ENCODE peak calls at places on chromosomes 1 and 21, in six cellular contexts. H is pancreas, R is dorsolateral prefrontal cortex, M is fibroblast of mammary gland, G is HL-60, W is lower leg skin. I is an unnamed sample.

GRCh38 chr21:22120616-22121266 is 1122.5 kb downstream of the NCAM2 start:
- DNase-seq in H (no peak), R (no peak), M (peak), G (peak), W (no peak), I (no peak)

GRCh38 chr1:10721381-10722321 is 74.8 kb downstream of the CASZ1 start:
- DNase-seq in H (no peak), R (no peak), M (no peak), G (no peak), W (no peak), I (no peak)

GRCh38 chr21:42263591-42264131 is 44.7 kb downstream of the ABCG1 start:
- DNase-seq in H (no peak), R (no peak), M (no peak), G (peak), W (peak), I (no peak)

GRCh38 chr1:35646043-35646442 is 4.7 kb upstream of the PSMB2 start:
- DNase-seq in H (no peak), R (no peak), M (peak), G (no peak), W (no peak), I (no peak)

GRCh38 chr1:3732747-3733602 is 19.3 kb upstream of the CCDC27 start:
- DNase-seq in H (no peak), R (no peak), M (peak), G (no peak), W (no peak), I (no peak)

GRCh38 chr1:185996211-185996610 is 262.0 kb downstream of the HMCN1 start:
- DNase-seq in H (no peak), R (no peak), M (peak), G (no peak), W (peak), I (peak)

GRCh38 chr1:186188004-186188539 is 187.0 kb downstream of the TPR start:
- DNase-seq in H (no peak), R (no peak), M (peak), G (no peak), W (no peak), I (peak)

GRCh38 chr1:37948160-37948559 is 1.3 kb upstream of the INPP5B start:
- DNase-seq in H (no peak), R (no peak), M (no peak), G (no peak), W (no peak), I (no peak)

GRCh38 chr1:212990276-212990675 is 25.4 kb downstream of the ANGEL2 start:
- DNase-seq in H (no peak), R (no peak), M (no peak), G (no peak), W (no peak), I (no peak)

GRCh38 chr1:220430059-220430458 is 97.9 kb upstream of the MARK1 start:
- DNase-seq in H (no peak), R (no peak), M (no peak), G (no peak), W (no peak), I (no peak)

GRCh38 chr1:36769886-36770830 is 264.2 kb downstream of the GRIK3 start:
- DNase-seq in H (no peak), R (no peak), M (no peak), G (no peak), W (no peak), I (no peak)
- H3K4me3 ChIP-seq in H (no peak), R (no peak), M (no peak), G (no peak), W (no peak), I (no peak)

DNA sequence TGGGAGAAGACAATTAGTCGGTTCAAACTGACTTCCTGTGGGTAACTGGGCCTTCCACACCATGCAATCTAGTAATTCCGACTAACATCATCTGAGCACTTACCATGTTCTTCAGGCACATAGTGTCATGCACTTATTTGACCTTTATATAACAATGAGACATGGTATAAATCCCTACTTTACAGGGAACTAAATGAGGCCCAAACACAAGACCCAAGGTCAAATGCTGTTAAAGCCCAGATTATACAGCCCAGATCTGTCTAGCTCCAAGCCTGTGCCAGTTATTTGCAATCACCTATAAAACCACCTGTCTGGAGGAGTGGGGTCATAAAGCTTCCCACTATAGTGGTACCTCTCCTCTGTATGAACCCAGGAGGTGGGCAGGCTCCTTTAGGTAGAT is 40.8 kb downstream of the JAK1 start:
- DNase-seq in H (no peak), R (no peak), M (no peak), G (no peak), W (no peak), I (no peak)
- H3K4me3 ChIP-seq in H (no peak), R (no peak), M (no peak), G (no peak), W (no peak), I (no peak)

GRCh38 chr21:35566874-35567273 is 493.5 kb downstream of the SETD4 start:
- DNase-seq in H (no peak), R (no peak), M (no peak), G (no peak), W (no peak), I (no peak)

GRCh38 chr21:35562876-35563275 is 497.4 kb downstream of the SETD4 start:
- DNase-seq in H (no peak), R (no peak), M (peak), G (no peak), W (no peak), I (no peak)

GRCh38 chr21:35561076-35561475 is 499.2 kb downstream of the SETD4 start:
- DNase-seq in H (no peak), R (no peak), M (no peak), G (no peak), W (no peak), I (no peak)

GRCh38 chr21:35563885-35564451 is 496.4 kb downstream of the SETD4 start:
- DNase-seq in H (peak), R (peak), M (peak), G (no peak), W (peak), I (peak)

GRCh38 chr21:35565204-35565611 is 495.1 kb downstream of the SETD4 start:
- DNase-seq in H (peak), R (no peak), M (peak), G (no peak), W (peak), I (peak)
- H3K4me3 ChIP-seq in H (no peak), R (no peak), M (no peak), G (no peak), W (no peak), I (no peak)

GRCh38 chr1:59442492-59442891 is 145.6 kb downstream of the FGGY start:
- DNase-seq in H (no peak), R (no peak), M (no peak), G (no peak), W (no peak), I (no peak)

GRCh38 chr1:59443355-59443754 is 146.5 kb downstream of the FGGY start:
- DNase-seq in H (no peak), R (no peak), M (no peak), G (no peak), W (no peak), I (no peak)

GRCh38 chr1:59444520-59444919 is 147.6 kb downstream of the FGGY start:
- DNase-seq in H (no peak), R (no peak), M (no peak), G (no peak), W (no peak), I (no peak)

GRCh38 chr1:59445040-59445439 is 148.1 kb downstream of the FGGY start:
- DNase-seq in H (no peak), R (no peak), M (peak), G (peak), W (peak), I (no peak)

DNA sequence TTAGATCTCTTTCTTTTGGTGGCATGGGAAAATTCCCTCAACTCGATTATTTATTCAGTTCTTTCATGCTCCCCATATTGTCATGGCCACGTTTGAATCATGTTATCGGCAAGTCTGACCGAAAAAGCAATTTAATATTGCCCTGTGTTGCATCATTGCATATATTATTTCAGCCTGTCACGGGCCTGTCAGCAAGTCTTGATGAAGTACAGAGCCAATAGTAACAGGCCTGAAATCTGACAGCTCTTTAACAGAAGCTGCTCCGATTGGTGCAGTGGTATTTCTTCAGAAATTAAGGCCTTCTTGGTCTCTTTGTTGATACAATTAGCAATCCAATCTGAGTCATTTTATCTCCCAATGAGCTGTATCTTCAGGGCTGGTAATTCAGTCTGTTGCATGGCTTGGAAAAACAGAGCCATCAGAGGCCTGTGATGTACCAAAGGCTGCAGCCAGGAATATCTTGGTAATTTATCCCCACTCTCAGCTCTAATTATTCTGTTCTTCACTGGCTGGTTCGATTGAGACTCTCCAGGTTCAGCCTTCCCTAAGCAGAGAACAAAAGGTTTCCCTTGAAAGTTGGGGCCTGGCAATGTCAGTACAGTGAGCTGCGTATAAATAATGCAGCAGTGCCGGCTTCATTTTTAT is 149.5 kb downstream of the FGGY start:
- DNase-seq in H (no peak), R (no peak), M (peak), G (no peak), W (no peak), I (peak)
- H3K4me3 ChIP-seq in H (no peak), R (no peak), M (no peak), G (no peak), W (no peak), I (no peak)

DNA sequence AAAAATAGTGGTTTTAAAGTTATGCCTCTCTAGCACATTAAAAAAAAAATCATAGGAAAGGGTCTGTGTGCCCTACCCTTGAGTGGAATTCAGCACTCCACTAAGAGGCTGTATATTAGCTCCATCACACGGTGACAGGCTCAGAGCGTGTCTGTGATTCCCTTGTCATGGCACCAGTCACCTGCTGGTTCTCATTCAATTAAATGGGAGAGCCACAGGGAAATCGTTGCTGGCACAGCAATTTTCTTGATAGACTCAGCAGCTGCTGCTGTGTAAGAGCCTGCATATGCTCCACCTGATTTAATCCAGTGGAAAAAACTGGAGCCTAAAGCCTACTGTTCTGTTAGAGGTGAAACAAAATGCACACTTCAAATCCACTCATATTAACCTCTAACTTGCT is 9.5 kb downstream of the ATP6V1G3 start:
- DNase-seq in H (no peak), R (no peak), M (no peak), G (no peak), W (no peak), I (no peak)
- H3K4me3 ChIP-seq in H (no peak), R (no peak), M (no peak), G (no peak), W (no peak), I (no peak)

I was measured in skeletal muscle cell.